ENCODE peak calls at places on chromosomes 16 and 17, in seven cellular contexts. P is NCI-H460; S is stimulated activated CD8-positive, alpha-beta memory T cell treated with anti-CD3 and anti-CD28 coated beads, Interleukin-7, amount 100 ng/mL, for 24 hours; T is activated naive CD4-positive, alpha-beta T cell treated with anti-CD3 and anti-CD28 coated beads, Interleukin-2, amount 50 U/mL, for 16 hours; O is ACHN; A is heart right ventricle; C is thoracic aorta. D is an unnamed sample.

GRCh38 chr16:728890-729744 is 2.2 kb downstream of the HAGHL start:
- DNase-seq in C (no peak), S (no peak), O (no peak), T (no peak), P (no peak), A (no peak), D (no peak)

GRCh38 chr17:7224661-7225111 is 4.9 kb downstream of the ACADVL start:
- DNase-seq in P (no peak), S (no peak), A (no peak), C (no peak), T (no peak), O (no peak), D (no peak)

GRCh38 chr16:12265168-12265567 is 288.6 kb downstream of the SNX29 start:
- DNase-seq in O (no peak), P (no peak), C (no peak), S (no peak), A (no peak), T (no peak), D (no peak)

GRCh38 chr16:28317040-28317880 is 24.9 kb downstream of the SBK1 start:
- DNase-seq in O (peak; percentile 62), T (peak; percentile 76), S (peak; percentile 65), A (peak; percentile 46), C (no peak), P (peak; percentile 53), D (no peak)

GRCh38 chr17:2893422-2893914 is 97.2 kb downstream of the RAP1GAP2 start:
- DNase-seq in A (no peak), P (no peak), S (no peak), O (no peak), T (no peak), C (no peak), D (no peak)

GRCh38 chr16:9238346-9238745 is 146.9 kb downstream of the HAPSTR1 start:
- DNase-seq in P (no peak), A (no peak), T (no peak), S (no peak), C (no peak), O (no peak), D (no peak)

GRCh38 chr16:86508028-86508946 is 2.0 kb upstream of the FOXF1 start:
- DNase-seq in S (no peak), A (no peak), O (no peak), P (no peak), C (no peak), T (no peak), D (no peak)

GRCh38 chr17:38357488-38358123 is 6.0 kb downstream of the SOCS7 start:
- DNase-seq in C (no peak), S (no peak), O (no peak), T (no peak), P (no peak), A (no peak), D (no peak)

GRCh38 chr16:16933861-16934260 is 536.9 kb downstream of the XYLT1 start:
- DNase-seq in O (no peak), S (no peak), C (no peak), A (no peak), P (no peak), T (no peak), D (no peak)

GRCh38 chr16:22192261-22193133 is 13.6 kb upstream of the EEF2K start:
- DNase-seq in C (peak; percentile 22), A (peak; percentile 72), O (no peak), S (peak; percentile 39), T (peak; percentile 62), P (no peak), D (peak; percentile 61)

GRCh38 chr16:22373662-22374310 is 633 bp downstream of the CDR2 start:
- DNase-seq in S (no peak), P (no peak), O (peak; percentile 44), T (peak; percentile 53), A (peak; percentile 47), C (no peak), D (peak; percentile 38)

D was measured in Caco-2.